ENCODE peak calls at places on chromosome 7, in four cellular contexts. W is GM12892, U is body of pancreas, Q is NCI-H1436. T is an unnamed sample.

GRCh38 chr7:92340016-92340415 is 94.2 kb downstream of the ANKIB1 start:
- DNase-seq in Q (no peak), U (no peak), W (no peak), T (no peak)

GRCh38 chr7:157711353-157711888 is 374.6 kb downstream of the DNAJB6 start:
- DNase-seq in U (no peak), Q (no peak), W (no peak), T (peak; percentile 25)

GRCh38 chr7:112986256-112987031 is 100.2 kb downstream of the GPR85 start:
- DNase-seq in Q (no peak), U (no peak), W (no peak), T (no peak)

GRCh38 chr7:112759905-112760304 is 30.3 kb downstream of the TMEM168 start:
- DNase-seq in U (no peak), W (no peak), Q (no peak), T (no peak)

GRCh38 chr7:154984601-154985188 is 18.2 kb downstream of the PAXIP1 start:
- DNase-seq in Q (no peak), U (no peak), W (no peak), T (no peak)

GRCh38 chr7:25311346-25311745 is 83.1 kb upstream of the NPVF start:
- DNase-seq in Q (no peak), U (no peak), W (no peak), T (no peak)

GRCh38 chr7:106206826-106207541 is 77.8 kb downstream of the NAMPT start:
- DNase-seq in U (peak; percentile 25), Q (no peak), W (no peak), T (no peak)

GRCh38 chr7:2104107-2104710 is 128.5 kb downstream of the MAD1L1 start:
- DNase-seq in W (peak; percentile 88), U (peak; percentile 62), Q (no peak), T (peak; percentile 90)

GRCh38 chr7:14834456-14834855 is 68.1 kb downstream of the DGKB start:
- DNase-seq in U (no peak), W (no peak), Q (no peak), T (no peak)

GRCh38 chr7:3537210-3537875 is 236.3 kb downstream of the SDK1 start:
- DNase-seq in U (no peak), Q (no peak), W (no peak), T (no peak)

GRCh38 chr7:108016841-108017775 is 14.1 kb upstream of the LAMB1 start:
- DNase-seq in W (no peak), U (peak; percentile 37), Q (peak; percentile 25), T (no peak)

GRCh38 chr7:100406767-100407166 is 21.7 kb downstream of the ZCWPW1 start:
- DNase-seq in U (no peak), Q (no peak), W (no peak), T (no peak)

GRCh38 chr7:100124301-100125229 is 2.2 kb upstream of the MBLAC1 start:
- DNase-seq in U (no peak), Q (no peak), W (no peak), T (no peak)

GRCh38 chr7:80498481-80499349 is 13.1 kb downstream of the GNAT3 start:
- DNase-seq in Q (no peak), W (no peak), U (no peak), T (no peak)

GRCh38 chr7:42831051-42831952 is 80.6 kb downstream of the C7orf25 start:
- DNase-seq in W (no peak), U (peak; percentile 65), Q (no peak), T (peak; percentile 43)